ENCODE peak calls at places on chromosomes 11 and 22, in six cellular contexts. C is PC-3, V is GM23248, L is HCT116, U is neural progenitor cell, X is SK-N-SH. N is an unnamed sample.

GRCh38 chr11:10386361-10386760 is 68.7 kb upstream of the AMPD3 start:
- DNase-seq in L (no peak), U (no peak), V (no peak), C (no peak), X (no peak), N (no peak)

GRCh38 chr11:72591785-72592490 is 82.3 kb downstream of the PDE2A start:
- DNase-seq in L (no peak), C (no peak), U (no peak), V (no peak), X (no peak), N (peak)

GRCh38 chr11:86117706-86118050 is 48.8 kb upstream of the PICALM start:
- DNase-seq in V (peak), U (no peak), X (no peak), C (peak), L (no peak), N (no peak)

GRCh38 chr11:130609121-130610035 is 160.9 kb downstream of the ADAMTS15 start:
- DNase-seq in V (peak), U (no peak), L (no peak), C (no peak), X (no peak), N (no peak)

GRCh38 chr11:15707971-15708370 is 593.2 kb downstream of the INSC start:
- DNase-seq in L (no peak), C (peak), U (peak), X (peak), V (no peak), N (no peak)

GRCh38 chr11:93267383-93267782 is 63.2 kb upstream of the DEUP1 start:
- DNase-seq in C (no peak), U (no peak), L (no peak), V (no peak), X (no peak), N (no peak)

GRCh38 chr11:795638-796564 is 2.2 kb downstream of the SLC25A22 start:
- DNase-seq in V (peak), U (no peak), X (peak), L (no peak), C (peak), N (peak)

GRCh38 chr11:123083623-123084029 is 21.7 kb upstream of the HSPA8 start:
- DNase-seq in V (peak), X (peak), U (no peak), C (peak), L (peak), N (no peak)

GRCh38 chr11:111512296-111513239 is at the start of gene BTG4:
- DNase-seq in L (no peak), C (no peak), X (peak), V (peak), U (peak), N (peak)

GRCh38 chr11:8221917-8222316 is 41.8 kb downstream of the LMO1 start:
- DNase-seq in U (no peak), C (no peak), L (no peak), V (no peak), X (no peak), N (no peak)

GRCh38 chr11:92628401-92629292 is 340.8 kb upstream of the MTNR1B start:
- DNase-seq in C (no peak), V (peak), L (no peak), X (no peak), U (no peak), N (no peak)

GRCh38 chr22:39457546-39458442 is 982 bp downstream of the MGAT3 start:
- DNase-seq in L (no peak), U (peak), X (peak), C (no peak), V (no peak), N (no peak)

GRCh38 chr22:28021116-28021997 is 102.3 kb upstream of the PITPNB start:
- DNase-seq in V (no peak), X (no peak), C (no peak), L (no peak), U (no peak), N (no peak)

GRCh38 chr11:114017723-114018122 is 41.8 kb upstream of the ZBTB16 start:
- DNase-seq in U (no peak), X (no peak), C (peak), L (no peak), V (peak), N (no peak)

GRCh38 chr22:37805878-37806277 is 1.9 kb upstream of the GCAT start:
- DNase-seq in U (no peak), L (no peak), X (no peak), C (no peak), V (peak), N (no peak)

GRCh38 chr22:49948958-49949913 is 11.3 kb upstream of the PIM3 start:
- DNase-seq in L (no peak), C (peak), X (no peak), V (no peak), U (no peak), N (no peak)

GRCh38 chr22:46936378-46936916 is 174.0 kb downstream of the TBC1D22A start:
- DNase-seq in L (no peak), U (no peak), C (no peak), V (peak), X (no peak), N (no peak)

GRCh38 chr11:33732176-33732575 is 4.0 kb downstream of the CD59 start:
- DNase-seq in V (peak), L (no peak), U (no peak), X (no peak), C (no peak), N (no peak)

GRCh38 chr11:40133526-40133925 is 1325.9 kb downstream of the LRRC4C start:
- DNase-seq in X (no peak), U (no peak), V (no peak), C (no peak), L (no peak), N (no peak)

GRCh38 chr11:106961518-106961917 is 56.8 kb downstream of the GUCY1A2 start:
- DNase-seq in X (no peak), L (no peak), V (peak), C (peak), U (no peak), N (no peak)

GRCh38 chr11:106958506-106959248 is 59.6 kb downstream of the GUCY1A2 start:
- DNase-seq in X (no peak), V (no peak), C (no peak), L (no peak), U (no peak), N (no peak)

GRCh38 chr11:106961048-106961447 is 57.2 kb downstream of the GUCY1A2 start:
- DNase-seq in L (no peak), C (peak), X (no peak), V (peak), U (no peak), N (no peak)

GRCh38 chr11:106959386-106959785 is 58.9 kb downstream of the GUCY1A2 start:
- DNase-seq in V (no peak), U (no peak), X (no peak), L (no peak), C (no peak), N (no peak)

DNA sequence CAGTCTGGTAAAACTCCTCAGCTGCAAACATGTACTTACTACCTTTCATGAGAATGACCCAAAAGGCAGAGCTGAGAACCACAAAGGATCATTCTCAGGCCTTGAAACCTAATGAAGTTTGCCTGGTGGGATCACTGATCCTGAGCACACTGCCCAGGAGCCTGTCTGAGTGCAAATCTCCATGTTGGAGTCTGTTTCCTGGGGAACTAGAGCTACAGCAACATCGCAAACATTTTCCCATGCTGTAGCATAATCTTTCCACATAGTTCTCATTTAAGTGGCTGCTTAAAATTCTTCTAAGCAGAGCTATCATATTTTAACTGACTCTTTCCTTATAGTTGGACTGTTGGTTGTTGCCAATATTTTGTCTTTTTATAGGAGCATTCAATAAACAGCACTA is 58.5 kb downstream of the GUCY1A2 start:
- DNase-seq in V (peak), U (peak), X (no peak), C (no peak), L (no peak), N (no peak)
- H3K9ac ChIP-seq in V (no peak), U (no peak), X (peak), C (no peak), L (no peak), N (no peak)

GRCh38 chr11:97109078-97109477 is 719.3 kb downstream of the JRKL start:
- DNase-seq in U (no peak), V (no peak), X (no peak), C (no peak), L (no peak), N (peak)

GRCh38 chr11:97110376-97110775 is 720.6 kb downstream of the JRKL start:
- DNase-seq in X (no peak), V (no peak), L (no peak), C (no peak), U (no peak), N (no peak)

GRCh38 chr11:97111559-97111958 is 721.7 kb downstream of the JRKL start:
- DNase-seq in L (no peak), X (no peak), U (no peak), V (no peak), C (no peak), N (no peak)

GRCh38 chr11:97107604-97108003 is 717.8 kb downstream of the JRKL start:
- DNase-seq in U (no peak), V (no peak), L (no peak), C (no peak), X (no peak), N (no peak)
- TF ChIP-seq EZH2phosphoT487 in U (no peak), V (no peak), L (no peak), C (no peak), X (no peak), N (no peak)

GRCh38 chr11:69350596-69350995 is 56.6 kb downstream of the MYEOV start:
- DNase-seq in X (no peak), C (no peak), U (no peak), L (no peak), V (no peak), N (no peak)
- H3K9ac ChIP-seq in X (peak), C (no peak), U (no peak), L (peak), V (no peak), N (no peak)

GRCh38 chr11:47067401-47067800 is 109.3 kb downstream of the ARFGAP2 start:
- DNase-seq in X (no peak), U (no peak), L (no peak), V (no peak), C (no peak), N (no peak)

GRCh38 chr11:47070769-47071168 is 105.9 kb downstream of the ARFGAP2 start:
- DNase-seq in U (no peak), V (no peak), L (no peak), C (no peak), X (no peak), N (no peak)

GRCh38 chr11:47071341-47071740 is 105.3 kb downstream of the ARFGAP2 start:
- DNase-seq in C (no peak), X (peak), V (no peak), U (no peak), L (no peak), N (no peak)

DNA sequence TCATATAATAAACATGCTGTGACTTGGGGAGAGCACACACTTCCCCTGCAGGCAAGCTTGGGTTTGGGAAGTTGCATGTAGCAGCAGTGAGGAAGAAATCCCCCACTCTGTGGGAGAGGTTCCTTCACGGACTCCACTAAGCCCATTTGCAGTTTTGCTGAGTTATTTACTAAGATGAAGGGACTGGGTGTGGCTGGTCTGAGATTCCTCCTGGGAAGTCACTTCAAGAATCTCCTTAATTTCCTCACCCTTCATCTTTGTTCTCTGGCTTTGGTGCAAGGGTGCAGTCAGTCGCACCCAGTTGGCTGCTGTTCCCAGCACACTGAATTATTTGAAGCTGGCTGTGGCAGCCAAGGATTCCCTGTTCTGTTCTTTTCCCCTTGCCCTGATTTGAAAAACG is 104.8 kb downstream of the ARFGAP2 start:
- DNase-seq in C (no peak), L (no peak), V (peak), U (peak), X (peak), N (no peak)
- TF ChIP-seq EZH2phosphoT487 in C (no peak), L (no peak), V (no peak), U (no peak), X (no peak), N (no peak)

GRCh38 chr11:64340671-64341335 is 799 bp downstream of the CCDC88B start:
- DNase-seq in X (peak), V (peak), U (peak), C (no peak), L (no peak), N (peak)
- H3K9ac ChIP-seq in X (no peak), V (no peak), U (no peak), C (no peak), L (no peak), N (peak)

DNA sequence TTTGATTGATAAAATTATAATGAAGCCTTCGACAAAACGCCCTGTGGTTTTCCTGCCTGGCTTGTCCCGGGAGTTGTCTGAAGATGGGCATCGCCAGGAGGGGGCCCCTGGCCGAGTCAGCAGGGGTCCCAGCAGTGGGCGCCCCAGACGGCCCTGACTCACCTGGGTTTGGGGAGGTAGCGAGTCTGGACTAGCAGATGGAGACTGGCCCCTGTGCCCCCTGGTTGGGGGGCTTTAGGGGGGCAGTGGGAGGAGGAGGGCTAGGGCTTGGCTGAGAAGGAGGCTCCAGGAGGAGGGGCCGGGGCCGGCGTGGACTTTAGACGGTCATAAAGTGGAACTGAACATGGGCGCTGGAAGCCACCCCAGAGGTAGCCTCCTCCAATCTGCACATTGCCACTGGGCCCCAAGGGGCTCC is 410 bp upstream of the LIF start:
- DNase-seq in L (no peak), X (peak), C (no peak), U (no peak), V (no peak), N (no peak)
- TF ChIP-seq EZH2phosphoT487 in L (no peak), X (no peak), C (no peak), U (peak), V (no peak), N (no peak)